ENCODE peak calls at places on chromosomes 5 and 9, in six cellular contexts. S is CD4-positive, alpha-beta T cell; N is GM23338; Y is SK-N-SH; X is CD8-positive, alpha-beta T cell; R is gastrocnemius medialis. C is an unnamed sample.

GRCh38 chr9:87063883-87064282 is 116.6 kb upstream of the GAS1 start:
- DNase-seq in S (no peak), N (no peak), Y (no peak), X (no peak), R (no peak), C (no peak)

GRCh38 chr9:6049798-6050197 is 34.4 kb upstream of the RANBP6 start:
- DNase-seq in S (no peak), N (peak; percentile 65), Y (no peak), X (no peak), R (no peak), C (no peak)

GRCh38 chr9:75083188-75083976 is 4.6 kb downstream of the NMRK1 start:
- DNase-seq in S (peak; percentile 12), N (peak; percentile 63), Y (no peak), X (peak; percentile 41), R (no peak), C (no peak)

GRCh38 chr9:8856686-8857329 is 1057.2 kb upstream of the DMAC1 start:
- DNase-seq in S (no peak), N (peak; percentile 68), Y (peak; percentile 48), X (no peak), R (no peak), C (no peak)

GRCh38 chr9:97737429-97737828 is 40.3 kb upstream of the XPA start:
- DNase-seq in S (no peak), N (peak; percentile 71), Y (peak; percentile 65), X (no peak), R (no peak), C (peak; percentile 64)

GRCh38 chr5:5025774-5026406 is 114.2 kb upstream of the ADAMTS16 start:
- DNase-seq in S (no peak), N (peak; percentile 45), Y (peak; percentile 51), X (no peak), R (no peak), C (no peak)

GRCh38 chr9:2493106-2493505 is 128.5 kb upstream of the VLDLR start:
- DNase-seq in S (no peak), N (no peak), Y (no peak), X (no peak), R (peak; percentile 12), C (no peak)

GRCh38 chr5:108561416-108562204 is 179.7 kb upstream of the FBXL17 start:
- DNase-seq in S (no peak), N (peak; percentile 62), Y (no peak), X (no peak), R (no peak), C (no peak)

GRCh38 chr5:158640581-158640980 is 459.1 kb downstream of the EBF1 start:
- DNase-seq in S (no peak), N (no peak), Y (no peak), X (no peak), R (no peak), C (no peak)

GRCh38 chr5:104353371-104353770 is 790.8 kb upstream of the NUDT12 start:
- DNase-seq in S (no peak), N (no peak), Y (no peak), X (no peak), R (no peak), C (no peak)

GRCh38 chr9:6484210-6484609 is 71.2 kb downstream of the UHRF2 start:
- DNase-seq in S (no peak), N (no peak), Y (no peak), X (no peak), R (no peak), C (peak; percentile 85)

DNA sequence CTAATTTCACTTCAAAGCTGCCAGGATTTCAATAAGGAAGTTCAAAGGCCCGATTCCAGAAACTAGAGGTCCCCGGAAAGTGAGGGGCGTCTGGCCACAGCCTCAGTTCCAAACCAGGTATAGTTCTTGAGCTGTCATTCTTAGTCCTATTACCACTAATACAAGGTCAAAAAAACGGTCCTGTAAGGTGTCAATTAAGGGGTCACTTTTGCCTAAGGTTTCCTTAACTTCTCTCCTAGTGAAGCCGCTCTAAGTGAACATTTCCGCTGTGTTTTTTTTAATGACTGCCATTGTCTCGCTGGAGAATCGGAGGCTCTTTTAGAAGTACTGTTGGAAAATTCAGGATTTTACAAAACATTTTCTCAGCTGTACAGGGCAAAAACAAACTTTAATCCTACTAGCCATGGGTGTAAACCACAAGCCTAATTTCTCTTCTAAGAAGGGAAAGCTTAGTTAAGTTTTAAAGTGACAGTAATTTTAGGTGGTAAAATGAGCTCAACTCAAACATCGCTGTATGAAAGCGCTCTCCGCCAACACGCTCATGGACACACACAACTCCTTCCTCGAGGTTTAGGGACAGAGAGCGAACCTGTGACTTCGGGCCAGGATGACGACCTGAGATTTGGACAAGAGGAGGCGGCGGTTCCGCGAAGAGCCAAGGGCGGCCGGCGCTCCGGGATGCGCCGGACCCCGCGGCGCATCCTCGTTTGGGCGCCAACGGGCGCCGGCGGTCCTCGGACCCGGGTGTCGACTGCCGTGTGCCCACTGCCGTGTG is 76.7 kb upstream of the IFNE start:
- DNase-seq in S (no peak), N (peak; percentile 50), Y (no peak), X (no peak), R (no peak), C (no peak)
- H3K27ac ChIP-seq in S (no peak overlapping the region), N (no peak overlapping the region), Y (no peak overlapping the region), X (peak overlapping the region; percentile 33), R (no peak overlapping the region), C (no peak overlapping the region)

GRCh38 chr9:110638381-110638954 is 30.1 kb upstream of the MUSK start:
- DNase-seq in S (no peak), N (peak; percentile 11), Y (no peak), X (no peak), R (no peak), C (no peak)
- TF ChIP-seq CTCF in S (no peak), N (no peak), Y (peak; percentile 67), X (no peak), R (peak; percentile 28), C (no peak)

GRCh38 chr5:125496393-125496792 is 750.0 kb upstream of the ZNF608 start:
- DNase-seq in S (no peak), N (no peak), Y (no peak), X (no peak), R (no peak), C (no peak)
- H3K27ac ChIP-seq in S (no peak overlapping the region), N (no peak overlapping the region), Y (no peak overlapping the region), X (no peak overlapping the region), R (no peak overlapping the region), C (no peak overlapping the region)

GRCh38 chr9:70607329-70607728 is 192.9 kb upstream of the KLF9 start:
- DNase-seq in S (no peak), N (no peak), Y (no peak), X (no peak), R (peak; percentile 12), C (no peak)

GRCh38 chr9:70607926-70608325 is 193.5 kb upstream of the KLF9 start:
- DNase-seq in S (no peak), N (no peak), Y (no peak), X (no peak), R (no peak), C (no peak)

GRCh38 chr9:70609542-70610286 is 195.3 kb upstream of the KLF9 start:
- DNase-seq in S (no peak), N (no peak), Y (no peak), X (no peak), R (peak; percentile 76), C (no peak)

GRCh38 chr9:70613024-70613768 is 198.7 kb upstream of the KLF9 start:
- DNase-seq in S (no peak), N (no peak), Y (no peak), X (no peak), R (no peak), C (no peak)

DNA sequence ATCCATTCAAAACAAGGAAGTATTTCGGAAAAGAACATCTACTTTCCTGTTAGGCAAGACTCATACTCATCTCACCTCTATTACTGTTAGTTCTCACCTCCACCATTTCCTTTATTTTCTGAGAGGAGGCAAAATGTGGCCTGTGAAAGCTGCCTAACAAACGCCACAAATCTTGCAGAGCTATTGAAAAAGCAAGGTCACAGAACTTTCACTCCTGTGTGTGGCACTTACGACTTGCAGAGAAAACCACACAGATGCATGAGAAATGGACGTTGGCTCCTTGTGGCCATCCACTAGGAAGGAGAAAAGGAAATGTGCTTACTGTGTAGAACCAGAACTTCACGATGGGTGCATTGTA is 195.8 kb upstream of the KLF9 start:
- DNase-seq in S (no peak), N (no peak), Y (no peak), X (no peak), R (no peak), C (no peak)
- TF ChIP-seq CTCF in S (no peak), N (no peak), Y (no peak), X (no peak), R (no peak), C (no peak)

DNA sequence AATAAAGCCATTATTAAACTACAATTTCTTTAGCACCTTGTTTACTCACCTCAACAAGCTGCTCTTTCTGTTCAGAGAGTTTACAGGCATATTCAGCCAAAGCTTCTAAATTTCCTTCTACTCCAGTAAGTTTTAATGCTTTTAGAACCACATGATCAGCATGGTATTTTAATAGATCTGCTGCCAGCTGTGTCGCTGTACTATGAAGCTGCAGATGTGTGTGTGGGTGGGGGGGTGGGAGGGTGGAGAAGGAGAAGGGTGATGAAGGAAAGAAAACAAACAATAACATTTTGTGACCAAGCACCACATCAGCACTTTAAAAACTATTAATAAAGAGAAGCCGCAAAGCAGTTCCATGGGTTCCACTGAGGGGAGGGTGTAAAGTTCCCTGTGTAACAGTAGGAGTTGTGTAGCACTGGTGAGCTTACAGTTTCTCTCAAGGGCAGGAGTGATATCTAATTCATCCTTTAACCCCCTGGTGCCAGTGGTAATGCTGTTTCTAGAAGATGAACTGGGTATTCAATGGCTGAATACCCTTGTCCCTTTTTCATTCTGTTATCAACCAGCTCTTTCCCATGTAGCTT is 38.5 kb downstream of the ABITRAM start:
- DNase-seq in S (no peak), N (no peak), Y (no peak), X (no peak), R (no peak), C (no peak)
- H3K27ac ChIP-seq in S (no peak overlapping the region), N (no peak overlapping the region), Y (no peak overlapping the region), X (no peak overlapping the region), R (no peak overlapping the region), C (peak overlapping the region; percentile 75)

GRCh38 chr9:38017885-38018186 is 51.2 kb downstream of the SHB start:
- DNase-seq in S (no peak), N (no peak), Y (no peak), X (no peak), R (no peak), C (no peak)

GRCh38 chr9:38018964-38019602 is 49.9 kb downstream of the SHB start:
- DNase-seq in S (no peak), N (no peak), Y (no peak), X (no peak), R (no peak), C (no peak)

GRCh38 chr9:38016375-38017120 is 52.5 kb downstream of the SHB start:
- DNase-seq in S (no peak), N (no peak), Y (no peak), X (no peak), R (no peak), C (no peak)

GRCh38 chr9:38018230-38018963 is 50.6 kb downstream of the SHB start:
- DNase-seq in S (no peak), N (no peak), Y (peak; percentile 73), X (no peak), R (no peak), C (no peak)

GRCh38 chr9:38017149-38017884 is 51.7 kb downstream of the SHB start:
- DNase-seq in S (no peak), N (peak; percentile 97), Y (peak; percentile 80), X (no peak), R (peak; percentile 53), C (no peak)
- TF ChIP-seq CTCF in S (no peak), N (peak; percentile 75), Y (peak; percentile 45), X (no peak), R (peak; percentile 63), C (no peak)